ENCODE peak calls at places on chromosomes 12 and 14, in nine cellular contexts. One of them, this sample, is unnamed.

GRCh38 chr12:132602578-132603239 is 7.7 kb downstream of the LRCOL1 start:
- DNase-seq in GM18507: no peak
- DNase-seq in neuronal stem cell: no peak
- DNase-seq in activated CD8-positive, alpha-beta memory T cell treated with anti-CD3 and anti-CD28 coated beads, Interleukin-2, amount 50 U/mL, for 4 hours: no peak
- DNase-seq in brain pericyte: no peak
- DNase-seq in T-helper 17 cell: no peak
- DNase-seq in activated naive CD8-positive, alpha-beta T cell treated with anti-CD3 and anti-CD28 coated beads, Interleukin-2, amount 10 ng/mL, durations not matched to agents 7 days and 5 days: no peak
- DNase-seq in HCEC 1CT: no peak
- DNase-seq in tibial artery: no peak
- DNase-seq in this sample: no peak

GRCh38 chr14:89578048-89578619 is 161.1 kb upstream of the FOXN3 start:
- DNase-seq in activated naive CD8-positive, alpha-beta T cell treated with anti-CD3 and anti-CD28 coated beads, Interleukin-2, amount 10 ng/mL, durations not matched to agents 7 days and 5 days: no peak
- DNase-seq in HCEC 1CT: no peak
- DNase-seq in T-helper 17 cell: no peak
- DNase-seq in GM18507: no peak
- DNase-seq in neuronal stem cell: no peak
- DNase-seq in tibial artery: no peak
- DNase-seq in activated CD8-positive, alpha-beta memory T cell treated with anti-CD3 and anti-CD28 coated beads, Interleukin-2, amount 50 U/mL, for 4 hours: no peak
- DNase-seq in brain pericyte: no peak
- DNase-seq in this sample: no peak

GRCh38 chr12:103908877-103909276 is 21.3 kb upstream of the HSP90B1 start:
- DNase-seq in GM18507: no peak
- DNase-seq in HCEC 1CT: peak; percentile 48
- DNase-seq in T-helper 17 cell: no peak
- DNase-seq in neuronal stem cell: no peak
- DNase-seq in activated naive CD8-positive, alpha-beta T cell treated with anti-CD3 and anti-CD28 coated beads, Interleukin-2, amount 10 ng/mL, durations not matched to agents 7 days and 5 days: no peak
- DNase-seq in tibial artery: no peak
- DNase-seq in activated CD8-positive, alpha-beta memory T cell treated with anti-CD3 and anti-CD28 coated beads, Interleukin-2, amount 50 U/mL, for 4 hours: no peak
- DNase-seq in brain pericyte: no peak
- DNase-seq in this sample: no peak

GRCh38 chr12:79635676-79636075 is 55.1 kb downstream of the PAWR start:
- DNase-seq in tibial artery: no peak
- DNase-seq in neuronal stem cell: no peak
- DNase-seq in brain pericyte: no peak
- DNase-seq in HCEC 1CT: peak; percentile 56
- DNase-seq in T-helper 17 cell: no peak
- DNase-seq in activated naive CD8-positive, alpha-beta T cell treated with anti-CD3 and anti-CD28 coated beads, Interleukin-2, amount 10 ng/mL, durations not matched to agents 7 days and 5 days: no peak
- DNase-seq in activated CD8-positive, alpha-beta memory T cell treated with anti-CD3 and anti-CD28 coated beads, Interleukin-2, amount 50 U/mL, for 4 hours: no peak
- DNase-seq in GM18507: no peak
- DNase-seq in this sample: no peak

GRCh38 chr12:108679282-108679681 is 45.6 kb upstream of the SELPLG start:
- DNase-seq in tibial artery: no peak
- DNase-seq in activated naive CD8-positive, alpha-beta T cell treated with anti-CD3 and anti-CD28 coated beads, Interleukin-2, amount 10 ng/mL, durations not matched to agents 7 days and 5 days: no peak
- DNase-seq in HCEC 1CT: no peak
- DNase-seq in neuronal stem cell: no peak
- DNase-seq in T-helper 17 cell: no peak
- DNase-seq in activated CD8-positive, alpha-beta memory T cell treated with anti-CD3 and anti-CD28 coated beads, Interleukin-2, amount 50 U/mL, for 4 hours: no peak
- DNase-seq in GM18507: no peak
- DNase-seq in brain pericyte: no peak
- DNase-seq in this sample: no peak

GRCh38 chr14:54211562-54212308 is 185.1 kb upstream of the CDKN3 start:
- DNase-seq in neuronal stem cell: no peak
- DNase-seq in activated naive CD8-positive, alpha-beta T cell treated with anti-CD3 and anti-CD28 coated beads, Interleukin-2, amount 10 ng/mL, durations not matched to agents 7 days and 5 days: no peak
- DNase-seq in brain pericyte: no peak
- DNase-seq in HCEC 1CT: peak; percentile 86
- DNase-seq in T-helper 17 cell: no peak
- DNase-seq in activated CD8-positive, alpha-beta memory T cell treated with anti-CD3 and anti-CD28 coated beads, Interleukin-2, amount 50 U/mL, for 4 hours: no peak
- DNase-seq in tibial artery: no peak
- DNase-seq in GM18507: no peak
- DNase-seq in this sample: no peak

GRCh38 chr12:109829667-109830066 is 3.5 kb downstream of the TRPV4 start:
- DNase-seq in activated naive CD8-positive, alpha-beta T cell treated with anti-CD3 and anti-CD28 coated beads, Interleukin-2, amount 10 ng/mL, durations not matched to agents 7 days and 5 days: no peak
- DNase-seq in HCEC 1CT: no peak
- DNase-seq in activated CD8-positive, alpha-beta memory T cell treated with anti-CD3 and anti-CD28 coated beads, Interleukin-2, amount 50 U/mL, for 4 hours: no peak
- DNase-seq in GM18507: no peak
- DNase-seq in neuronal stem cell: no peak
- DNase-seq in brain pericyte: no peak
- DNase-seq in tibial artery: no peak
- DNase-seq in T-helper 17 cell: no peak
- DNase-seq in this sample: no peak

GRCh38 chr12:28294300-28294699 is 104.0 kb downstream of the CCDC91 start:
- DNase-seq in activated CD8-positive, alpha-beta memory T cell treated with anti-CD3 and anti-CD28 coated beads, Interleukin-2, amount 50 U/mL, for 4 hours: no peak
- DNase-seq in tibial artery: no peak
- DNase-seq in HCEC 1CT: no peak
- DNase-seq in brain pericyte: no peak
- DNase-seq in GM18507: no peak
- DNase-seq in activated naive CD8-positive, alpha-beta T cell treated with anti-CD3 and anti-CD28 coated beads, Interleukin-2, amount 10 ng/mL, durations not matched to agents 7 days and 5 days: no peak
- DNase-seq in T-helper 17 cell: no peak
- DNase-seq in neuronal stem cell: no peak
- DNase-seq in this sample: no peak

GRCh38 chr12:57902371-57903042 is 38.9 kb upstream of the ATP23 start:
- DNase-seq in tibial artery: no peak
- DNase-seq in HCEC 1CT: no peak
- DNase-seq in neuronal stem cell: no peak
- DNase-seq in activated CD8-positive, alpha-beta memory T cell treated with anti-CD3 and anti-CD28 coated beads, Interleukin-2, amount 50 U/mL, for 4 hours: no peak
- DNase-seq in brain pericyte: no peak
- DNase-seq in GM18507: no peak
- DNase-seq in T-helper 17 cell: no peak
- DNase-seq in activated naive CD8-positive, alpha-beta T cell treated with anti-CD3 and anti-CD28 coated beads, Interleukin-2, amount 10 ng/mL, durations not matched to agents 7 days and 5 days: no peak
- DNase-seq in this sample: no peak

GRCh38 chr14:92613008-92613658 is 99.6 kb downstream of the RIN3 start:
- DNase-seq in GM18507: no peak
- DNase-seq in brain pericyte: no peak
- DNase-seq in activated CD8-positive, alpha-beta memory T cell treated with anti-CD3 and anti-CD28 coated beads, Interleukin-2, amount 50 U/mL, for 4 hours: peak; percentile 69
- DNase-seq in HCEC 1CT: no peak
- DNase-seq in neuronal stem cell: peak; percentile 40
- DNase-seq in activated naive CD8-positive, alpha-beta T cell treated with anti-CD3 and anti-CD28 coated beads, Interleukin-2, amount 10 ng/mL, durations not matched to agents 7 days and 5 days: peak; percentile 68
- DNase-seq in T-helper 17 cell: peak; percentile 24
- DNase-seq in tibial artery: no peak
- DNase-seq in this sample: no peak

GRCh38 chr14:33682746-33683145 is 268.1 kb downstream of the EGLN3 start:
- DNase-seq in T-helper 17 cell: no peak
- DNase-seq in tibial artery: peak; percentile 39
- DNase-seq in neuronal stem cell: no peak
- DNase-seq in activated naive CD8-positive, alpha-beta T cell treated with anti-CD3 and anti-CD28 coated beads, Interleukin-2, amount 10 ng/mL, durations not matched to agents 7 days and 5 days: no peak
- DNase-seq in activated CD8-positive, alpha-beta memory T cell treated with anti-CD3 and anti-CD28 coated beads, Interleukin-2, amount 50 U/mL, for 4 hours: no peak
- DNase-seq in GM18507: no peak
- DNase-seq in brain pericyte: peak; percentile 88
- DNase-seq in HCEC 1CT: no peak
- DNase-seq in this sample: no peak

GRCh38 chr14:100623961-100624360 is 36.7 kb upstream of the BEGAIN start:
- DNase-seq in HCEC 1CT: no peak
- DNase-seq in T-helper 17 cell: no peak
- DNase-seq in GM18507: no peak
- DNase-seq in brain pericyte: no peak
- DNase-seq in neuronal stem cell: no peak
- DNase-seq in tibial artery: no peak
- DNase-seq in activated CD8-positive, alpha-beta memory T cell treated with anti-CD3 and anti-CD28 coated beads, Interleukin-2, amount 50 U/mL, for 4 hours: no peak
- DNase-seq in activated naive CD8-positive, alpha-beta T cell treated with anti-CD3 and anti-CD28 coated beads, Interleukin-2, amount 10 ng/mL, durations not matched to agents 7 days and 5 days: no peak
- DNase-seq in this sample: no peak

GRCh38 chr14:63478024-63478423 is 65.2 kb downstream of the PPP2R5E start:
- DNase-seq in T-helper 17 cell: no peak
- DNase-seq in GM18507: peak; percentile 40
- DNase-seq in tibial artery: no peak
- DNase-seq in activated naive CD8-positive, alpha-beta T cell treated with anti-CD3 and anti-CD28 coated beads, Interleukin-2, amount 10 ng/mL, durations not matched to agents 7 days and 5 days: no peak
- DNase-seq in activated CD8-positive, alpha-beta memory T cell treated with anti-CD3 and anti-CD28 coated beads, Interleukin-2, amount 50 U/mL, for 4 hours: no peak
- DNase-seq in neuronal stem cell: no peak
- DNase-seq in brain pericyte: no peak
- DNase-seq in HCEC 1CT: no peak
- DNase-seq in this sample: peak; percentile 77

GRCh38 chr12:45268672-45269406 is 52.9 kb downstream of the ANO6 start:
- DNase-seq in activated CD8-positive, alpha-beta memory T cell treated with anti-CD3 and anti-CD28 coated beads, Interleukin-2, amount 50 U/mL, for 4 hours: no peak
- DNase-seq in tibial artery: peak; percentile 87
- DNase-seq in activated naive CD8-positive, alpha-beta T cell treated with anti-CD3 and anti-CD28 coated beads, Interleukin-2, amount 10 ng/mL, durations not matched to agents 7 days and 5 days: no peak
- DNase-seq in T-helper 17 cell: no peak
- DNase-seq in brain pericyte: peak; percentile 49
- DNase-seq in neuronal stem cell: no peak
- DNase-seq in GM18507: no peak
- DNase-seq in HCEC 1CT: peak; percentile 80
- DNase-seq in this sample: no peak

GRCh38 chr14:47012533-47012932 is 361.0 kb upstream of the RPL10L start:
- DNase-seq in neuronal stem cell: no peak
- DNase-seq in brain pericyte: no peak
- DNase-seq in activated CD8-positive, alpha-beta memory T cell treated with anti-CD3 and anti-CD28 coated beads, Interleukin-2, amount 50 U/mL, for 4 hours: no peak
- DNase-seq in tibial artery: no peak
- DNase-seq in HCEC 1CT: no peak
- DNase-seq in T-helper 17 cell: no peak
- DNase-seq in GM18507: no peak
- DNase-seq in activated naive CD8-positive, alpha-beta T cell treated with anti-CD3 and anti-CD28 coated beads, Interleukin-2, amount 10 ng/mL, durations not matched to agents 7 days and 5 days: no peak
- DNase-seq in this sample: no peak